ENCODE peak calls at places on chromosome 16, in four cellular contexts. One of them, this sample, is unnamed.

GRCh38 chr16:48575471-48576050 is 34.4 kb downstream of the N4BP1 start:
- DNase-seq in fibroblast of pulmonary artery: no peak
- DNase-seq in thoracic aorta: no peak
- DNase-seq in fibroblast of mammary gland: no peak
- DNase-seq in this sample: no peak

GRCh38 chr16:46650224-46650623 is 29.0 kb upstream of the SHCBP1 start:
- DNase-seq in fibroblast of mammary gland: peak; percentile 97
- DNase-seq in thoracic aorta: no peak
- DNase-seq in fibroblast of pulmonary artery: peak; percentile 39
- DNase-seq in this sample: peak; percentile 3

GRCh38 chr16:17467923-17468540 is 2.7 kb downstream of the XYLT1 start:
- DNase-seq in fibroblast of mammary gland: peak; percentile 76
- DNase-seq in thoracic aorta: no peak
- DNase-seq in fibroblast of pulmonary artery: peak; percentile 59
- DNase-seq in this sample: peak; percentile 14

GRCh38 chr16:87276926-87277325 is 40.3 kb downstream of the C16orf95 start:
- DNase-seq in fibroblast of mammary gland: no peak
- DNase-seq in thoracic aorta: no peak
- DNase-seq in fibroblast of pulmonary artery: no peak
- DNase-seq in this sample: no peak

GRCh38 chr16:14564323-14564722 is 65.7 kb downstream of the PARN start:
- DNase-seq in fibroblast of pulmonary artery: no peak
- DNase-seq in fibroblast of mammary gland: no peak
- DNase-seq in thoracic aorta: no peak
- DNase-seq in this sample: no peak

GRCh38 chr16:19625039-19625438 is 69.5 kb downstream of the VPS35L start:
- DNase-seq in fibroblast of pulmonary artery: no peak
- DNase-seq in thoracic aorta: no peak
- DNase-seq in fibroblast of mammary gland: no peak
- DNase-seq in this sample: no peak

GRCh38 chr16:19884611-19885455 is at the start of gene GPRC5B:
- DNase-seq in fibroblast of pulmonary artery: peak; percentile 46
- DNase-seq in thoracic aorta: no peak
- DNase-seq in fibroblast of mammary gland: no peak
- DNase-seq in this sample: no peak

GRCh38 chr16:79132745-79133144 is 467.8 kb downstream of the MAF start:
- DNase-seq in fibroblast of mammary gland: no peak
- DNase-seq in thoracic aorta: no peak
- DNase-seq in fibroblast of pulmonary artery: no peak
- DNase-seq in this sample: no peak

GRCh38 chr16:78987676-78988075 is 612.9 kb downstream of the MAF start:
- DNase-seq in thoracic aorta: no peak
- DNase-seq in fibroblast of pulmonary artery: no peak
- DNase-seq in fibroblast of mammary gland: no peak
- DNase-seq in this sample: no peak

GRCh38 chr16:89599451-89599858 is 14.0 kb upstream of the DPEP1 start:
- DNase-seq in fibroblast of pulmonary artery: no peak
- DNase-seq in thoracic aorta: no peak
- DNase-seq in fibroblast of mammary gland: peak; percentile 22
- DNase-seq in this sample: no peak

GRCh38 chr16:54006693-54007092 is 279.9 kb downstream of the IRX3 start:
- DNase-seq in fibroblast of pulmonary artery: no peak
- DNase-seq in thoracic aorta: no peak
- DNase-seq in fibroblast of mammary gland: no peak
- DNase-seq in this sample: no peak

GRCh38 chr16:49455991-49456745 is 82.6 kb downstream of the C16orf78 start:
- DNase-seq in fibroblast of pulmonary artery: no peak
- DNase-seq in thoracic aorta: no peak
- DNase-seq in fibroblast of mammary gland: no peak
- DNase-seq in this sample: no peak

GRCh38 chr16:85991425-85991824 is 92.5 kb downstream of the IRF8 start:
- DNase-seq in fibroblast of mammary gland: no peak
- DNase-seq in fibroblast of pulmonary artery: no peak
- DNase-seq in thoracic aorta: no peak
- DNase-seq in this sample: no peak

GRCh38 chr16:51017969-51018368 is 133.1 kb downstream of the SALL1 start:
- DNase-seq in fibroblast of pulmonary artery: no peak
- DNase-seq in fibroblast of mammary gland: no peak
- DNase-seq in thoracic aorta: no peak
- DNase-seq in this sample: no peak

GRCh38 chr16:56102159-56102798 is 89.0 kb upstream of the GNAO1 start:
- DNase-seq in fibroblast of mammary gland: no peak
- DNase-seq in thoracic aorta: no peak
- DNase-seq in fibroblast of pulmonary artery: peak; percentile 6
- DNase-seq in this sample: no peak

GRCh38 chr16:82176204-82176603 is 6.2 kb upstream of the MPHOSPH6 start:
- DNase-seq in fibroblast of pulmonary artery: no peak
- DNase-seq in fibroblast of mammary gland: no peak
- DNase-seq in thoracic aorta: no peak
- DNase-seq in this sample: no peak

GRCh38 chr16:55543470-55543869 is 23.0 kb upstream of the CAPNS2 start:
- DNase-seq in fibroblast of pulmonary artery: peak; percentile 68
- DNase-seq in fibroblast of mammary gland: peak; percentile 63
- DNase-seq in thoracic aorta: no peak
- DNase-seq in this sample: no peak

GRCh38 chr16:87445486-87445885 is 47.3 kb downstream of the ZCCHC14 start:
- DNase-seq in fibroblast of pulmonary artery: no peak
- DNase-seq in thoracic aorta: no peak
- DNase-seq in fibroblast of mammary gland: peak; percentile 90
- DNase-seq in this sample: no peak

GRCh38 chr16:69131749-69132423 is 502 bp downstream of the CHTF8 start:
- DNase-seq in thoracic aorta: peak; percentile 27
- DNase-seq in fibroblast of mammary gland: peak; percentile 78
- DNase-seq in fibroblast of pulmonary artery: peak; percentile 87
- DNase-seq in this sample: peak; percentile 69

GRCh38 chr16:88385112-88385594 is 2.4 kb downstream of the ZNF469 start:
- DNase-seq in fibroblast of pulmonary artery: no peak
- DNase-seq in fibroblast of mammary gland: no peak
- DNase-seq in thoracic aorta: no peak
- DNase-seq in this sample: no peak

GRCh38 chr16:52435573-52435972 is 111.4 kb downstream of the TOX3 start:
- DNase-seq in thoracic aorta: no peak
- DNase-seq in fibroblast of mammary gland: no peak
- DNase-seq in fibroblast of pulmonary artery: no peak
- DNase-seq in this sample: no peak

GRCh38 chr16:80231888-80232287 is 308.9 kb upstream of the DYNLRB2 start:
- DNase-seq in fibroblast of mammary gland: peak; percentile 90
- DNase-seq in thoracic aorta: no peak
- DNase-seq in fibroblast of pulmonary artery: peak; percentile 24
- DNase-seq in this sample: peak; percentile 92

GRCh38 chr16:70786020-70786419 is 14.9 kb downstream of the VAC14 start:
- DNase-seq in fibroblast of pulmonary artery: no peak
- DNase-seq in fibroblast of mammary gland: no peak
- DNase-seq in thoracic aorta: no peak
- DNase-seq in this sample: no peak

GRCh38 chr16:4489030-4489429 is 12.8 kb downstream of the HMOX2 start:
- DNase-seq in thoracic aorta: no peak
- DNase-seq in fibroblast of pulmonary artery: peak; percentile 83
- DNase-seq in fibroblast of mammary gland: peak; percentile 57
- DNase-seq in this sample: peak; percentile 77

DNA sequence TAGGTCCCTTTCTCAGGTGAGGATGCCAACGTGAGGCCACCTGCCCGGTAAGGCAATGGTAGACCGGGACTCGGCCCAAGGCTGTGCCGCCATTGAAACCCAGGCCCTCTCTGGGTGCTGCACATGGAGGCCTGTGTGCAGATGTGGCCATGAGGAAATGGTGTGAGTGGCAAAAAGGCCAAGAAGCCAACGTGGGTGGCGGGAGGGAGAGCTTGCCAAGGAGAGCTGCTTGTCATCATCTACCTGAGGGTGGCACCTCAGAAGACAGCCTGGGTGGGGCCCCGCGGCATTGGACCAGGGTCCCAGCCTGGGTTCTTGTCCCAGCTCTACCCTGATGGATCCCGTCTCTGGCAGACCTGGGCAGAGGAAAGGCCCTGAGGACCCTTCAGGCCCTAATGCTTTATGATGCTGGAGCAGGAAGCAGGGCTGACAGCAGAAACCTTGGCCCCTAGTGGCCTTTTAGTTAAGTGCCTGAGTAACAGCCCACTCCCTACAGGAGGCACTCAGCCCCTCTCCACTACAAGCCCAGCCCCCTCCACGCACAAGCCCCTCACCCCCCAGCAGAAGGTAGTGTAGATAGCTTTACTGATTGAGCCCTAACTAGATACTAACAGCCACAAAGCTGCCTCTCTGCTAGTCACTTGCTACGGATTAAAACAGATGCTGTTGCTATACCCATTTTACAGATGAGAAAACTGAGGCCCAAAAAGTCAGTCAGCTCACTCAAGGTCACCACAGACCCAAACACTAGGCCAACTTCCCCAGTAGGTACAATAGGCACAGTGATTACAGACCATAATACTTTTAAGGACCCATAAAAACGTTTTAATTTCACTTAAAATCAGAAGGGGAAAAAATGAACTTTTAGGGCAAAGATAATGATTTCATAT is 26.2 kb upstream of the KIFC3 start:
- DNase-seq in fibroblast of pulmonary artery: no peak
- DNase-seq in fibroblast of mammary gland: no peak
- DNase-seq in thoracic aorta: no peak
- DNase-seq in this sample: no peak
- TF ChIP-seq CTCF in fibroblast of pulmonary artery: no peak
- TF ChIP-seq CTCF in fibroblast of mammary gland: no peak
- TF ChIP-seq CTCF in thoracic aorta: no peak
- TF ChIP-seq CTCF in this sample: peak; percentile 38

GRCh38 chr16:74650966-74651567 is 15.6 kb downstream of the RFWD3 start:
- DNase-seq in fibroblast of mammary gland: no peak
- DNase-seq in thoracic aorta: no peak
- DNase-seq in fibroblast of pulmonary artery: peak; percentile 26
- DNase-seq in this sample: no peak
- TF ChIP-seq CTCF in fibroblast of mammary gland: peak; percentile 43
- TF ChIP-seq CTCF in thoracic aorta: peak; percentile 29
- TF ChIP-seq CTCF in fibroblast of pulmonary artery: peak; percentile 53
- TF ChIP-seq CTCF in this sample: peak; percentile 51

DNA sequence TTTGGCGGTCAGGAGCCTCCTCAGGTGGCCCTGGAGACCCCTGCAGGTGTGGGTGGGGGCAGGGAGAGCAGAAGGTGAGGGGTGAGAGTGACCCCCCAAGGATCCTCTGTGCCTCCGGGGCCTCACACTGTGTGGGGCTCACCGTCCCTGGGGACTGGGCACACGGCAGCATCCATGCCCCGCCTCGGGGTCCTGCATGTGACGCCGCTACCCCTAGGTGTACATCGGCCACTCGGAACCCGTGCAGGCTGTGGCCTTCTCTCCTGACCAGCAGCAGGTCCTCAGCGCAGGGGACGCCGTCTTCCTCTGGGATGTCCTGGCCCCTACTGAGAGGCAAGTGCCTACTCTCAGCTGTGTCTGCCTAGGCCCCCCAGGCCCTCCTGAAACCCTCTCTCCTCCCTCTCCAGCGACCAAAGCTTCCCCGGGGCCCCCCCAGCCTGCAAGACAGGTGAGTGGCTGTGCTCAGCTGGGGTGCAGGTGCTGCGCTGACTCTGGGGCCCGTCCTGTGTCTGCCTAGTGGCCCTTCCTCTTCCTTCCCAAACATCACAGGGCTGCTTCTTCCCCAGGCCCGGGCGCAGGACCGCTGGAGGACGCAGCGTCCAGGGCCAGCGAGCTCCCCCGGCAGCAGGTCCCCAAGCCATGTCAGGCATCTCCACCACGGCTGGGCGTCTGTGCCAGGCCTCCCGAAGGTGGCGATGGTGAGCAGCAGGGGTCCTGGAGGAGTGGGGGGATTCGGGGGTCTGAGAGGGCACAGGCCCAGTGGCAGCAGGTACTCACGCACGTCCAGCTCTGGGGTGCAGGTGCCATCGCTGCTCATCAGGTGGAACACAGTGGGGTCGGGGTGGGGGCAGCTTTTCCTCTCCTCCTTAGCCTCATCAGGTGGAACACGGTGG is 9.0 kb upstream of the RHOT2 start:
- DNase-seq in fibroblast of mammary gland: no peak
- DNase-seq in thoracic aorta: no peak
- DNase-seq in fibroblast of pulmonary artery: no peak
- DNase-seq in this sample: no peak
- TF ChIP-seq CTCF in fibroblast of mammary gland: peak; percentile 2
- TF ChIP-seq CTCF in thoracic aorta: no peak
- TF ChIP-seq CTCF in fibroblast of pulmonary artery: no peak
- TF ChIP-seq CTCF in this sample: peak; percentile 37

GRCh38 chr16:84391151-84391873 is 23.0 kb downstream of the ATP2C2 start:
- DNase-seq in thoracic aorta: no peak
- DNase-seq in fibroblast of pulmonary artery: peak; percentile 29
- DNase-seq in fibroblast of mammary gland: no peak
- DNase-seq in this sample: no peak

GRCh38 chr16:84396537-84397008 is 28.2 kb downstream of the ATP2C2 start:
- DNase-seq in fibroblast of mammary gland: no peak
- DNase-seq in thoracic aorta: no peak
- DNase-seq in fibroblast of pulmonary artery: no peak
- DNase-seq in this sample: no peak

DNA sequence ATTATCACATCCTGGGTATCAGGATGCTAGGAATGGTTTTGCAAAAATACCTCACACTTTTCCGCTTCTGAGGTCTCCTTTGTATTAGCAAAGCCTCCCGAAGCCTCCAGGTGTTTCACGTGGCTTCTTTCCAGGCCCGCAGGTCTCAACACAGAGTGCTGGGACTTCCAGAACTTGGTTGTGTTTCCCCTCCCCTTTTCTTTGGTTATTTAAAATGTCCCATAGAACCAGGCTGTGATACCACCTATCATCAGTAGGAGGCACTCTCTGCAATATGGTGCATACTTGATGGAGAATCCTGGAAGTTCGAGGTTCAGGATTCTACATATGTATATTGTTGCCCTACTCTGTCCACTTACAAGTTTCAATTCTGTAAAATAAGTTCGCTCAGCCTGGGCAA is 28.8 kb downstream of the ATP2C2 start:
- DNase-seq in thoracic aorta: no peak
- DNase-seq in fibroblast of pulmonary artery: no peak
- DNase-seq in fibroblast of mammary gland: no peak
- DNase-seq in this sample: no peak
- TF ChIP-seq CTCF in thoracic aorta: no peak
- TF ChIP-seq CTCF in fibroblast of pulmonary artery: peak; percentile 23
- TF ChIP-seq CTCF in fibroblast of mammary gland: peak; percentile 18
- TF ChIP-seq CTCF in this sample: peak; percentile 37

GRCh38 chr16:75127713-75128415 is 11.3 kb upstream of the LDHD start:
- DNase-seq in fibroblast of mammary gland: no peak
- DNase-seq in thoracic aorta: no peak
- DNase-seq in fibroblast of pulmonary artery: no peak
- DNase-seq in this sample: no peak

GRCh38 chr16:75131081-75131480 is 14.5 kb upstream of the LDHD start:
- DNase-seq in fibroblast of mammary gland: no peak
- DNase-seq in thoracic aorta: no peak
- DNase-seq in fibroblast of pulmonary artery: no peak
- DNase-seq in this sample: no peak

DNA sequence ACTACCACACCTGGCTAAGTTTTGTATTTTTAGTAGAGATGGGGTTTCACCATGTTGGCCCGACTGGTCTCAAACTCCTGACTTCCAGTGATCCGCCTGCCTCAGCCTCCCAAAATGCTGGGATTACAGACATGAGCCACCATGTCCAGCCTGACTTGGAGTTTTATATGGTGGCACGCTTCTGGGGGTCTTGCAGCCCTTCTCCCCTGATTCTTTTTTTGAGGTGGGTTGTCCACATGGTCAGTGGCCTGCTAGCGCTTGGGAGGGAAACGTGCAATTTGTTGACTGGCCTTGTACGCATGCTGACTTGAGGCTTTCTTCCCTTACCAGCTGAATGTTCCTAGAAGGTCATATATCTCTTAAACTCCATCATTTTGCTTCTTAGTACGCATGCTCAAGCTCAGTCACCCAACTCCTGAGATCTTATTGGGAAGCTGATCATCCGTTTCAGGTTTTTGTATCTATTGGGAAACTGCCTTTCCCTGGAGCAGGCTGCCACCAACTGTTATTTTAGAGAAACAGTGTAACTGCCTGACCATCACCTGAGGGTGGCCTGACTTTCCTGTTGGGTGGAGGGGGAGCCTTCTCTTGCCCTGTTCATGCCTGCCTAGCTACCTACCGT is 13.7 kb upstream of the LDHD start:
- DNase-seq in fibroblast of pulmonary artery: no peak
- DNase-seq in thoracic aorta: no peak
- DNase-seq in fibroblast of mammary gland: no peak
- DNase-seq in this sample: no peak
- TF ChIP-seq CTCF in fibroblast of pulmonary artery: no peak
- TF ChIP-seq CTCF in thoracic aorta: no peak
- TF ChIP-seq CTCF in fibroblast of mammary gland: no peak
- TF ChIP-seq CTCF in this sample: no peak